ENCODE peak calls at places on chromosome 4, in ten cellular contexts. K is heart left ventricle, M is breast epithelium, N is esophagus squamous epithelium, V is suprapubic skin, R is transverse colon, L is body of pancreas, A is HCT116, E is endothelial cell of umbilical vein, H is right lobe of liver. P is an unnamed sample.

GRCh38 chr4:162804323-162804924 is 362.3 kb downstream of the NAF1 start:
- DNase-seq in H (no peak), K (no peak), L (no peak), M (no peak), A (no peak), R (no peak), N (no peak), V (no peak), E (no peak), P (no peak)

GRCh38 chr4:122668241-122668640 is 47.4 kb upstream of the IL21 start:
- DNase-seq in E (no peak), H (no peak), K (no peak), V (no peak), A (no peak), L (no peak), M (no peak), R (no peak), N (no peak), P (no peak)

GRCh38 chr4:16066586-16067128 is 17.2 kb downstream of the PROM1 start:
- DNase-seq in H (no peak), E (no peak), A (no peak), R (no peak), K (no peak), N (no peak), V (no peak), L (no peak), M (no peak), P (no peak)

GRCh38 chr4:164312671-164313070 is 441.3 kb upstream of the SMIM31 start:
- DNase-seq in L (no peak), M (no peak), K (no peak), A (no peak), V (no peak), N (no peak), E (no peak), R (no peak), H (no peak), P (no peak)

GRCh38 chr4:121030711-121031110 is 41.6 kb downstream of the NDNF start:
- DNase-seq in A (no peak), R (no peak), V (no peak), L (no peak), N (no peak), K (no peak), E (no peak), H (no peak), M (no peak), P (no peak)

GRCh38 chr4:188008377-188008776 is 12.8 kb downstream of the ZFP42 start:
- DNase-seq in K (no peak), L (no peak), A (no peak), H (no peak), N (no peak), E (no peak), V (no peak), M (no peak), R (no peak), P (peak; percentile 29)

GRCh38 chr4:119615068-119615744 is 13.4 kb downstream of the PDE5A start:
- DNase-seq in V (no peak), R (no peak), M (no peak), N (no peak), E (peak; percentile 21), K (no peak), L (no peak), A (no peak), H (no peak), P (no peak)

GRCh38 chr4:929970-930625 is 2.0 kb downstream of the GAK start:
- DNase-seq in R (no peak), N (no peak), H (no peak), M (no peak), K (no peak), V (no peak), A (no peak), E (no peak), L (peak; percentile 15), P (no peak)

GRCh38 chr4:18932940-18933339 is 911.4 kb upstream of the LCORL start:
- DNase-seq in K (no peak), E (no peak), L (no peak), V (no peak), M (no peak), N (no peak), R (no peak), H (no peak), A (no peak), P (no peak)

GRCh38 chr4:20297800-20298199 is 46.1 kb downstream of the SLIT2 start:
- DNase-seq in K (no peak), E (no peak), N (no peak), H (no peak), V (no peak), R (no peak), M (no peak), L (no peak), A (no peak), P (no peak)

GRCh38 chr4:7158991-7159390 is 33.3 kb upstream of the SORCS2 start:
- DNase-seq in K (no peak), L (peak; percentile 7), R (no peak), A (no peak), N (no peak), M (peak; percentile 45), V (peak; percentile 28), H (no peak), E (no peak), P (no peak)

GRCh38 chr4:17875402-17876070 is 64.8 kb downstream of the NCAPG start:
- DNase-seq in H (no peak), K (no peak), L (no peak), M (no peak), V (no peak), R (no peak), N (no peak), A (no peak), E (no peak), P (no peak)

GRCh38 chr4:87525636-87526035 is 3.5 kb downstream of the SPARCL1 start:
- DNase-seq in N (no peak), R (no peak), V (no peak), M (no peak), A (no peak), L (no peak), H (no peak), K (no peak), E (no peak), P (no peak)

GRCh38 chr4:87532109-87532508 is 2.9 kb upstream of the SPARCL1 start:
- DNase-seq in L (no peak), K (no peak), A (no peak), V (no peak), H (no peak), R (no peak), E (no peak), M (no peak), N (no peak), P (no peak)

GRCh38 chr4:87530868-87531267 is 1.7 kb upstream of the SPARCL1 start:
- DNase-seq in L (peak; percentile 21), N (peak; percentile 15), A (no peak), M (no peak), H (no peak), V (peak; percentile 72), E (peak; percentile 55), R (peak; percentile 52), K (peak; percentile 76), P (no peak)

GRCh38 chr4:87527446-87528240 is 1.5 kb downstream of the SPARCL1 start:
- DNase-seq in R (no peak), V (no peak), H (no peak), N (no peak), A (no peak), M (no peak), L (no peak), E (no peak), K (no peak), P (no peak)

DNA sequence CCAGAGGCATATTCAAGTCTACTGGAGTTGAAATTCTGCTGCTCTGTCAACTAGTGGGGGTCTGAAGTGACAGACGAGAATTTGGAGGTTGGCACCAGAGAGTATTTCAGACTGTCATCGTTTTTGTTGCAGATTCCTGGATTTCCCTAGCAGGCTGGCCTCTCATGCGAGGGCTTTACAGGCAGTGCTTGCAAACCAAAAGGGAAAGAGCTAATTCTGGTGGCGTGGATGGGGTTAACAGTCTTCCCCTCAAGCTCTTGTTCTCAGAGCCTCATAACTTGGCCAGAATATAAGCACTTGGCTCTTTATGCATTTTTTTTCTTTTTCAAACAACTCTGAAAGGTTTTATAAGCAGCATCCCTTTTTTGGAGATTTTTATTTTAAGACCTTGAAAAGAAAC is at the start of gene SPARCL1:
- DNase-seq in A (no peak), M (no peak), E (no peak), L (no peak), K (peak; percentile 38), R (peak; percentile 10), N (no peak), V (no peak), H (no peak), P (no peak)
- TF ChIP-seq POLR2A in A (no peak), M (no peak), E (no peak), L (no peak), K (no peak), R (peak; percentile 33), N (peak; percentile 38), V (no peak), H (no peak), P (no peak)

DNA sequence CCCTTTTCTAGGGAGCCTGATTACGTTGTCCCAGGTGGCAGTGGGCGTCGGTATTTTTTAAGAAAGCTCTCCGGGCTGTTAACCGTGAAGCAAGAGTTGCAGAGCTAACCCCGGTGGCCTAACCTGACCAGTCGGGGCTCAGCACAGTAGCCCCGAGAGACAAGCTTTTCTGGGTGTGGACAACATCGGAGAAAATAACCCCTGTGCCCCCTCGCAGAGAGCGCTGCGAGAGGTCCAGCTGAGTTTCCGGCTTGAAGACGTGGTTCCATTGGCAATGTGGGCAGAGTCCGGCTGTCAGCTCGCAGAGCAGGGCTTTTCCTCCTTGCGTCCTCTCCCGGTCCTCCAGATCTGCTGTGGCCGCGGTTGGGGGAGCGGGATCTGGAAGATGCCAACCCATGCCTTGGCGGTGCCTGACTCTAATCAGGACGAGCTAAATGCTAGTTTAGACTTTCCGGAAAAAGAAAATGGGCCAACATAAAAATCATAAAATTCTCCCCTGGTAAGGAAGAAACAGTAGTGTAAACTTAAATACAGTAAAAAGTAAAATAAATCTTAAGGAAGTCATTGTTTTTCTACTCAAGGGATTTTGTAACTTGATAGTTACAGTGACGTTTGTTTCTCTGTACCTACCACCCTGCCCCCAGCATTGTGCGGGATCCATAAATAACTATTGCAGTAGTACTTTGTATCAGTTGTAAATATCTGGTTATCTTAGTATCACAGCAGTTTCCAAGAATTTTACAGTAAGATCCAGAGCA is 603 bp upstream of the PLA2G12A start:
- DNase-seq in A (no peak), H (peak; percentile 56), L (peak; percentile 69), R (peak; percentile 68), E (peak; percentile 75), V (peak; percentile 76), N (peak; percentile 14), K (peak; percentile 43), M (peak; percentile 63), P (peak; percentile 34)
- TF ChIP-seq POLR2A in A (no peak), H (no peak), L (no peak), R (peak; percentile 19), E (no peak), V (no peak), N (no peak), K (no peak), M (no peak), P (no peak)

GRCh38 chr4:65337371-65337770 is 332.9 kb downstream of the EPHA5 start:
- DNase-seq in E (no peak), R (no peak), H (no peak), M (no peak), V (no peak), K (no peak), L (no peak), A (no peak), N (no peak), P (no peak)
- TF ChIP-seq POLR2A in E (no peak), R (no peak), H (no peak), M (no peak), V (no peak), K (no peak), L (no peak), A (no peak), N (no peak), P (no peak)

GRCh38 chr4:185395956-185396723 is 416 bp upstream of the LRP2BP start:
- DNase-seq in H (peak; percentile 98), K (peak; percentile 97), A (peak; percentile 92), R (peak; percentile 98), V (peak; percentile 98), M (peak; percentile 97), E (peak; percentile 99), N (peak; percentile 76), L (peak; percentile 99), P (peak; percentile 71)
- TF ChIP-seq POLR2A in H (peak; percentile 84), K (no peak), A (peak; percentile 79), R (peak; percentile 71), V (peak; percentile 64), M (peak; percentile 83), E (peak; percentile 59), N (peak; percentile 84), L (peak; percentile 84), P (peak; percentile 76)